ENCODE peak calls at places on chromosome 20, in nine cellular contexts. One of them, this sample, is unnamed.
A peak's percentile ranks its signal among the peaks of the same experiment; 100 is the strongest.

GRCh38 chr20:61755971-61756421 is 309.7 kb downstream of the TAF4 start:
- DNase-seq in neural crest cell: no peak
- DNase-seq in CD8-positive, alpha-beta T cell: no peak
- DNase-seq in psoas muscle: no peak
- DNase-seq in Calu3: no peak
- DNase-seq in cerebellar cortex: no peak
- DNase-seq in mucosa of descending colon: no peak
- DNase-seq in A549: no peak
- DNase-seq in ELF-1: no peak
- DNase-seq in this sample: no peak

GRCh38 chr20:20367681-20368413 is at the start of gene INSM1:
- DNase-seq in neural crest cell: peak; percentile 36
- DNase-seq in CD8-positive, alpha-beta T cell: no peak
- DNase-seq in psoas muscle: no peak
- DNase-seq in Calu3: no peak
- DNase-seq in cerebellar cortex: peak; percentile 63
- DNase-seq in mucosa of descending colon: no peak
- DNase-seq in A549: no peak
- DNase-seq in ELF-1: no peak
- DNase-seq in this sample: peak; percentile 80

GRCh38 chr20:4608861-4609260 is 112.8 kb upstream of the PRND start:
- DNase-seq in neural crest cell: no peak
- DNase-seq in CD8-positive, alpha-beta T cell: no peak
- DNase-seq in psoas muscle: no peak
- DNase-seq in Calu3: no peak
- DNase-seq in cerebellar cortex: no peak
- DNase-seq in mucosa of descending colon: no peak
- DNase-seq in A549: no peak
- DNase-seq in ELF-1: no peak
- DNase-seq in this sample: no peak

GRCh38 chr20:40524071-40524470 is 165.0 kb downstream of the MAFB start:
- DNase-seq in neural crest cell: no peak
- DNase-seq in CD8-positive, alpha-beta T cell: no peak
- DNase-seq in psoas muscle: no peak
- DNase-seq in Calu3: no peak
- DNase-seq in cerebellar cortex: no peak
- DNase-seq in mucosa of descending colon: no peak
- DNase-seq in A549: no peak
- DNase-seq in ELF-1: no peak
- DNase-seq in this sample: no peak

GRCh38 chr20:23011008-23011721 is 23.9 kb upstream of the SSTR4 start:
- DNase-seq in neural crest cell: no peak
- DNase-seq in CD8-positive, alpha-beta T cell: no peak
- DNase-seq in psoas muscle: no peak
- DNase-seq in Calu3: no peak
- DNase-seq in cerebellar cortex: no peak
- DNase-seq in mucosa of descending colon: no peak
- DNase-seq in A549: no peak
- DNase-seq in ELF-1: no peak
- DNase-seq in this sample: no peak

GRCh38 chr20:24773751-24774201 is 175.3 kb upstream of the CST7 start:
- DNase-seq in neural crest cell: no peak
- DNase-seq in CD8-positive, alpha-beta T cell: no peak
- DNase-seq in psoas muscle: no peak
- DNase-seq in Calu3: no peak
- DNase-seq in cerebellar cortex: no peak
- DNase-seq in mucosa of descending colon: no peak
- DNase-seq in A549: peak; percentile 73
- DNase-seq in ELF-1: no peak
- DNase-seq in this sample: peak; percentile 7

GRCh38 chr20:63653041-63653973 is at the start of gene STMN3:
- DNase-seq in neural crest cell: peak; percentile 81
- DNase-seq in CD8-positive, alpha-beta T cell: peak; percentile 39
- DNase-seq in psoas muscle: peak; percentile 87
- DNase-seq in Calu3: peak; percentile 88
- DNase-seq in cerebellar cortex: peak; percentile 91
- DNase-seq in mucosa of descending colon: peak; percentile 86
- DNase-seq in A549: peak; percentile 74
- DNase-seq in ELF-1: peak; percentile 96
- DNase-seq in this sample: peak; percentile 98

GRCh38 chr20:38202153-38202981 is 37.3 kb upstream of the TGM2 start:
- DNase-seq in neural crest cell: no peak
- DNase-seq in CD8-positive, alpha-beta T cell: no peak
- DNase-seq in psoas muscle: no peak
- DNase-seq in Calu3: no peak
- DNase-seq in cerebellar cortex: no peak
- DNase-seq in mucosa of descending colon: no peak
- DNase-seq in A549: no peak
- DNase-seq in ELF-1: no peak
- DNase-seq in this sample: no peak

GRCh38 chr20:45038747-45039469 is 62.0 kb downstream of the KCNS1 start:
- DNase-seq in neural crest cell: no peak
- DNase-seq in CD8-positive, alpha-beta T cell: no peak
- DNase-seq in psoas muscle: no peak
- DNase-seq in Calu3: no peak
- DNase-seq in cerebellar cortex: no peak
- DNase-seq in mucosa of descending colon: no peak
- DNase-seq in A549: no peak
- DNase-seq in ELF-1: no peak
- DNase-seq in this sample: no peak

GRCh38 chr20:62196286-62196685 is 13.5 kb downstream of the MTG2 start:
- DNase-seq in neural crest cell: no peak
- DNase-seq in CD8-positive, alpha-beta T cell: no peak
- DNase-seq in psoas muscle: no peak
- DNase-seq in Calu3: no peak
- DNase-seq in cerebellar cortex: no peak
- DNase-seq in mucosa of descending colon: no peak
- DNase-seq in A549: no peak
- DNase-seq in ELF-1: no peak
- DNase-seq in this sample: no peak

GRCh38 chr20:7775072-7775471 is 165.2 kb downstream of the HAO1 start:
- DNase-seq in neural crest cell: no peak
- DNase-seq in CD8-positive, alpha-beta T cell: no peak
- DNase-seq in psoas muscle: no peak
- DNase-seq in Calu3: no peak
- DNase-seq in cerebellar cortex: peak; percentile 77
- DNase-seq in mucosa of descending colon: no peak
- DNase-seq in A549: no peak
- DNase-seq in ELF-1: no peak
- DNase-seq in this sample: no peak

GRCh38 chr20:50394569-50394968 is 115.6 kb upstream of the PTPN1 start:
- DNase-seq in neural crest cell: no peak
- DNase-seq in CD8-positive, alpha-beta T cell: no peak
- DNase-seq in psoas muscle: no peak
- DNase-seq in Calu3: no peak
- DNase-seq in cerebellar cortex: no peak
- DNase-seq in mucosa of descending colon: no peak
- DNase-seq in A549: no peak
- DNase-seq in ELF-1: no peak
- DNase-seq in this sample: no peak

GRCh38 chr20:58173930-58174707 is 54.3 kb downstream of the ANKRD60 start:
- DNase-seq in neural crest cell: no peak
- DNase-seq in CD8-positive, alpha-beta T cell: no peak
- DNase-seq in psoas muscle: no peak
- DNase-seq in Calu3: no peak
- DNase-seq in cerebellar cortex: no peak
- DNase-seq in mucosa of descending colon: no peak
- DNase-seq in A549: no peak
- DNase-seq in ELF-1: no peak
- DNase-seq in this sample: no peak

GRCh38 chr20:642398-643174 is 10.4 kb downstream of the SRXN1 start:
- DNase-seq in neural crest cell: no peak
- DNase-seq in CD8-positive, alpha-beta T cell: no peak
- DNase-seq in psoas muscle: no peak
- DNase-seq in Calu3: no peak
- DNase-seq in cerebellar cortex: peak; percentile 60
- DNase-seq in mucosa of descending colon: no peak
- DNase-seq in A549: peak; percentile 43
- DNase-seq in ELF-1: no peak
- DNase-seq in this sample: peak; percentile 82

GRCh38 chr20:63067266-63067635 is 60.5 kb upstream of the BHLHE23 start:
- DNase-seq in neural crest cell: no peak
- DNase-seq in CD8-positive, alpha-beta T cell: no peak
- DNase-seq in psoas muscle: no peak
- DNase-seq in Calu3: no peak
- DNase-seq in cerebellar cortex: no peak
- DNase-seq in mucosa of descending colon: peak; percentile 37
- DNase-seq in A549: no peak
- DNase-seq in ELF-1: no peak
- DNase-seq in this sample: no peak